ENCODE peak calls at places on chromosomes 3 and 15, in seven cellular contexts. O is heart right ventricle; Q is Right ventricle myocardium superior; M is Panc1; Y is T-helper 17 cell; X is HCT116; B is CD4-positive, CD25-positive, alpha-beta regulatory T cell. T is an unnamed sample.

GRCh38 chr3:14898929-14899328 is 48.5 kb upstream of the NR2C2 start:
- ATAC-seq in O (no peak), B (no peak), X (no peak), Q (no peak), Y (no peak), M (no peak), T (no peak)

GRCh38 chr15:88719654-88720053 is 80.8 kb downstream of the ISG20 start:
- ATAC-seq in O (no peak), M (no peak), Y (no peak), B (no peak), Q (no peak), X (no peak), T (no peak)

GRCh38 chr3:42130007-42130328 is 38.8 kb downstream of the TRAK1 start:
- ATAC-seq in M (no peak), B (no peak), O (no peak), Q (no peak), Y (no peak), X (no peak), T (no peak)

GRCh38 chr15:28128036-28128435 is 28.9 kb upstream of the OCA2 start:
- ATAC-seq in O (peak), M (no peak), Y (no peak), X (no peak), Q (peak), B (no peak), T (no peak)

GRCh38 chr3:111882799-111883198 is 23.7 kb downstream of the PHLDB2 start:
- ATAC-seq in M (no peak), O (no peak), X (no peak), B (no peak), Q (no peak), Y (peak), T (no peak)

GRCh38 chr15:100929641-100930042 is 10.5 kb downstream of the LRRK1 start:
- ATAC-seq in O (no peak), X (no peak), Q (no peak), B (no peak), Y (no peak), M (peak), T (peak)

GRCh38 chr3:49883992-49884391 is 14.3 kb upstream of the CAMKV start:
- ATAC-seq in M (peak), Y (no peak), Q (no peak), O (no peak), X (peak), B (no peak), T (no peak)

GRCh38 chr3:155604967-155605366 is 139.9 kb downstream of the PLCH1 start:
- ATAC-seq in Q (no peak), M (no peak), X (no peak), B (no peak), O (no peak), Y (no peak), T (no peak)

GRCh38 chr3:195708626-195709481 is 11.9 kb upstream of the MUC20 start:
- ATAC-seq in B (no peak), X (no peak), Y (no peak), O (no peak), M (no peak), Q (no peak), T (peak)